ENCODE peak calls at places on chromosomes 7 and 10, in six cellular contexts. One of them, this sample, is unnamed.

GRCh38 chr7:121282129-121282528 is 46.7 kb upstream of the WNT16 start:
- DNase-seq in NCI-H146: no peak
- DNase-seq in colonic mucosa: no peak
- DNase-seq in non-pigmented ciliary epithelial cell: no peak
- DNase-seq in kidney: no peak
- DNase-seq in AG20443: no peak
- DNase-seq in this sample: no peak

GRCh38 chr7:47300472-47301021 is 281.4 kb downstream of the TNS3 start:
- DNase-seq in NCI-H146: no peak
- DNase-seq in colonic mucosa: peak
- DNase-seq in non-pigmented ciliary epithelial cell: no peak
- DNase-seq in kidney: no peak
- DNase-seq in AG20443: no peak
- DNase-seq in this sample: no peak

GRCh38 chr10:121774404-121774803 is 153.4 kb downstream of the ATE1 start:
- DNase-seq in NCI-H146: no peak
- DNase-seq in colonic mucosa: no peak
- DNase-seq in non-pigmented ciliary epithelial cell: no peak
- DNase-seq in kidney: no peak
- DNase-seq in AG20443: no peak
- DNase-seq in this sample: no peak

GRCh38 chr7:28958235-28958945 is at the start of gene TRIL:
- DNase-seq in NCI-H146: peak
- DNase-seq in colonic mucosa: peak
- DNase-seq in non-pigmented ciliary epithelial cell: no peak
- DNase-seq in kidney: peak
- DNase-seq in AG20443: peak
- DNase-seq in this sample: peak

GRCh38 chr7:26090927-26091519 is 61.0 kb upstream of the NFE2L3 start:
- DNase-seq in NCI-H146: peak
- DNase-seq in colonic mucosa: no peak
- DNase-seq in non-pigmented ciliary epithelial cell: peak
- DNase-seq in kidney: no peak
- DNase-seq in AG20443: peak
- DNase-seq in this sample: no peak

GRCh38 chr7:76325811-76326210 is 23.3 kb downstream of the HSPB1 start:
- DNase-seq in NCI-H146: no peak
- DNase-seq in colonic mucosa: no peak
- DNase-seq in non-pigmented ciliary epithelial cell: no peak
- DNase-seq in kidney: no peak
- DNase-seq in AG20443: no peak
- DNase-seq in this sample: no peak

GRCh38 chr7:158351051-158351450 is 236.6 kb downstream of the PTPRN2 start:
- DNase-seq in NCI-H146: no peak
- DNase-seq in colonic mucosa: no peak
- DNase-seq in non-pigmented ciliary epithelial cell: no peak
- DNase-seq in kidney: peak
- DNase-seq in AG20443: no peak
- DNase-seq in this sample: no peak

GRCh38 chr7:101817031-101817929 is at the start of gene CUX1:
- DNase-seq in NCI-H146: peak
- DNase-seq in colonic mucosa: peak
- DNase-seq in non-pigmented ciliary epithelial cell: no peak
- DNase-seq in kidney: peak
- DNase-seq in AG20443: peak
- DNase-seq in this sample: peak

GRCh38 chr7:36545291-36545690 is 155.6 kb downstream of the ANLN start:
- DNase-seq in NCI-H146: peak
- DNase-seq in colonic mucosa: no peak
- DNase-seq in non-pigmented ciliary epithelial cell: no peak
- DNase-seq in kidney: no peak
- DNase-seq in AG20443: no peak
- DNase-seq in this sample: no peak

GRCh38 chr10:127904311-127904710 is 2.6 kb upstream of the PTPRE start:
- DNase-seq in NCI-H146: no peak
- DNase-seq in colonic mucosa: no peak
- DNase-seq in non-pigmented ciliary epithelial cell: no peak
- DNase-seq in kidney: no peak
- DNase-seq in AG20443: no peak
- DNase-seq in this sample: no peak

GRCh38 chr7:96532428-96532922 is 177.2 kb downstream of the SEM1 start:
- DNase-seq in NCI-H146: no peak
- DNase-seq in colonic mucosa: no peak
- DNase-seq in non-pigmented ciliary epithelial cell: no peak
- DNase-seq in kidney: no peak
- DNase-seq in AG20443: no peak
- DNase-seq in this sample: no peak

GRCh38 chr10:125149278-125150047 is 10.9 kb downstream of the CTBP2 start:
- DNase-seq in NCI-H146: peak
- DNase-seq in colonic mucosa: peak
- DNase-seq in non-pigmented ciliary epithelial cell: peak
- DNase-seq in kidney: peak
- DNase-seq in AG20443: peak
- DNase-seq in this sample: peak